ENCODE peak calls at places on chromosome 7, in ten cellular contexts. F is brain microvascular endothelial cell; L is neuronal stem cell; K is activated T-cell treated with anti-CD3 and anti-CD28 coated beads for 24 hours; I is IMR-90; J is iris pigment epithelial cell; Z is psoas muscle; G is astrocyte of the spinal cord; R is stimulated activated naive B cell treated with anti-CD40 and anti-IgM and Interleukin-4, amounts not matched to agents 10 μg/mL and 1 μg/mL and 100 μg/mL, for 72 hours; Y is stimulated activated CD4-positive, alpha-beta T cell treated with anti-CD3 and anti-CD28 coated beads, TNF-alpha, amount 100 ng/mL, for 48 hours. Q is an unnamed sample.

GRCh38 chr7:154794147-154794780 is 208.7 kb downstream of the PAXIP1 start:
- DNase-seq in F (no peak), I (no peak), K (no peak), G (no peak), Z (no peak), J (no peak), Y (no peak), R (no peak), L (peak), Q (no peak)

GRCh38 chr7:135147341-135147898 is 452 bp upstream of the TMEM140 start:
- DNase-seq in J (peak), Z (no peak), K (no peak), Y (no peak), G (peak), R (no peak), I (peak), L (no peak), F (peak), Q (no peak)

GRCh38 chr7:115676080-115676479 is 354.5 kb downstream of the TFEC start:
- DNase-seq in F (peak), Z (no peak), K (no peak), J (peak), Y (no peak), G (peak), L (peak), R (no peak), I (peak), Q (peak)

GRCh38 chr7:34066968-34067367 is 161.6 kb downstream of the BMPER start:
- DNase-seq in Y (no peak), G (no peak), K (no peak), J (peak), I (no peak), Z (no peak), L (no peak), F (no peak), R (no peak), Q (no peak)

GRCh38 chr7:19920705-19921104 is 147.3 kb upstream of the TMEM196 start:
- DNase-seq in I (no peak), L (no peak), Y (no peak), J (no peak), K (no peak), Z (no peak), R (no peak), F (no peak), G (no peak), Q (no peak)

GRCh38 chr7:33108591-33108930 is 643 bp downstream of the RP9 start:
- DNase-seq in R (no peak), K (no peak), Z (no peak), L (no peak), I (no peak), F (no peak), Y (no peak), J (no peak), G (no peak), Q (no peak)

GRCh38 chr7:42314696-42315095 is 77.7 kb upstream of the GLI3 start:
- DNase-seq in Z (no peak), I (no peak), R (no peak), L (no peak), G (peak), J (peak), Y (no peak), K (no peak), F (peak), Q (no peak)

GRCh38 chr7:1804310-1804709 is 134.2 kb downstream of the ELFN1 start:
- DNase-seq in R (no peak), K (no peak), I (no peak), Z (no peak), Y (no peak), G (no peak), J (no peak), F (no peak), L (no peak), Q (no peak)

GRCh38 chr7:100413286-100413685 is 15.2 kb downstream of the ZCWPW1 start:
- DNase-seq in Z (no peak), K (no peak), F (no peak), L (no peak), G (no peak), R (no peak), I (no peak), Y (no peak), J (no peak), Q (no peak)

Q was measured in left cardiac atrium.